ENCODE peak calls at places on chromosome 12, in five cellular contexts. F, C, T, U and R are unnamed samples.

GRCh38 chr12:27966870-27967269 is 5.7 kb downstream of the PTHLH start:
- DNase-seq in F (peak; percentile 94), C (peak; percentile 87), T (peak; percentile 94), U (no peak), R (peak; percentile 99)

GRCh38 chr12:28130625-28131598 is 59.3 kb upstream of the CCDC91 start:
- DNase-seq in F (peak; percentile 99), C (peak; percentile 44), T (peak; percentile 95), U (no peak), R (peak; percentile 100)

GRCh38 chr12:12538535-12538934 is 24.1 kb downstream of the DUSP16 start:
- DNase-seq in F (no peak), C (no peak), T (no peak), U (no peak), R (no peak)

GRCh38 chr12:20410746-20411145 is 42.4 kb downstream of the PDE3A start:
- DNase-seq in F (no peak), C (no peak), T (no peak), U (no peak), R (no peak)

GRCh38 chr12:9869307-9870161 is at the start of gene CLEC2B:
- DNase-seq in F (peak; percentile 46), C (peak; percentile 40), T (peak; percentile 92), U (peak; percentile 28), R (peak; percentile 85)

GRCh38 chr12:4962539-4963486 is 53.1 kb downstream of the KCNA1 start:
- DNase-seq in F (no peak), C (no peak), T (no peak), U (no peak), R (no peak)

GRCh38 chr12:116299064-116299463 is 21.6 kb upstream of the MED13L start:
- DNase-seq in F (no peak), C (no peak), T (no peak), U (no peak), R (no peak)

GRCh38 chr12:40158592-40159111 is 52.8 kb upstream of the SLC2A13 start:
- DNase-seq in F (peak; percentile 21), C (no peak), T (peak; percentile 34), U (no peak), R (no peak)

GRCh38 chr12:46472893-46473633 is 100.5 kb upstream of the SLC38A2 start:
- DNase-seq in F (no peak), C (no peak), T (peak; percentile 29), U (no peak), R (peak; percentile 76)

GRCh38 chr12:101328917-101329316 is 49.0 kb downstream of the UTP20 start:
- DNase-seq in F (no peak), C (no peak), T (no peak), U (no peak), R (no peak)

GRCh38 chr12:95674631-95675030 is 115.9 kb downstream of the NTN4 start:
- DNase-seq in F (peak; percentile 81), C (no peak), T (peak; percentile 8), U (no peak), R (no peak)